ENCODE peak calls at places on chromosomes 3 and 15, in four cellular contexts. D is HCT116, S is fibroblast of villous mesenchyme, U is heart right ventricle. G is an unnamed sample.

GRCh38 chr3:34886443-34886842 is 752.9 kb upstream of the ARPP21 start:
- DNase-seq in D (no peak), S (no peak), U (no peak), G (no peak)

GRCh38 chr15:48250640-48251076 is 44.6 kb downstream of the SLC12A1 start:
- DNase-seq in D (peak), S (peak), U (peak), G (peak)

GRCh38 chr15:96360581-96361308 is 30.2 kb downstream of the NR2F2 start:
- DNase-seq in D (no peak), S (peak), U (no peak), G (no peak)

GRCh38 chr3:64023187-64023860 is at the start of gene PSMD6:
- DNase-seq in D (peak), S (peak), U (peak), G (peak)

GRCh38 chr3:128076783-128077624 is 24.8 kb downstream of the SEC61A1 start:
- DNase-seq in D (no peak), S (peak), U (no peak), G (no peak)

GRCh38 chr3:64460877-64461276 is 226.9 kb downstream of the ADAMTS9 start:
- DNase-seq in D (no peak), S (peak), U (no peak), G (peak)

GRCh38 chr3:160400048-160400630 is 689 bp downstream of the SMC4 start:
- DNase-seq in D (no peak), S (peak), U (peak), G (peak)

GRCh38 chr3:9930804-9931418 is 2.7 kb upstream of the CRELD1 start:
- DNase-seq in D (no peak), S (no peak), U (no peak), G (peak)

GRCh38 chr15:73052679-73053397 is 575 bp downstream of the NEO1 start:
- DNase-seq in D (peak), S (peak), U (peak), G (peak)

GRCh38 chr3:149407898-149408297 is 30.4 kb upstream of the TM4SF1 start:
- DNase-seq in D (no peak), S (peak), U (no peak), G (no peak)

GRCh38 chr15:67110400-67110799 is 45.0 kb downstream of the SMAD3 start:
- DNase-seq in D (no peak), S (no peak), U (no peak), G (no peak)

GRCh38 chr15:36175781-36176211 is 403.6 kb upstream of the CDIN1 start:
- DNase-seq in D (no peak), S (no peak), U (no peak), G (no peak)

GRCh38 chr3:37324752-37325407 is 150.5 kb upstream of the LRRFIP2 start:
- DNase-seq in D (no peak), S (no peak), U (no peak), G (peak)

GRCh38 chr3:5806192-5806591 is 618.7 kb downstream of the EDEM1 start:
- DNase-seq in D (no peak), S (no peak), U (no peak), G (no peak)

DNA sequence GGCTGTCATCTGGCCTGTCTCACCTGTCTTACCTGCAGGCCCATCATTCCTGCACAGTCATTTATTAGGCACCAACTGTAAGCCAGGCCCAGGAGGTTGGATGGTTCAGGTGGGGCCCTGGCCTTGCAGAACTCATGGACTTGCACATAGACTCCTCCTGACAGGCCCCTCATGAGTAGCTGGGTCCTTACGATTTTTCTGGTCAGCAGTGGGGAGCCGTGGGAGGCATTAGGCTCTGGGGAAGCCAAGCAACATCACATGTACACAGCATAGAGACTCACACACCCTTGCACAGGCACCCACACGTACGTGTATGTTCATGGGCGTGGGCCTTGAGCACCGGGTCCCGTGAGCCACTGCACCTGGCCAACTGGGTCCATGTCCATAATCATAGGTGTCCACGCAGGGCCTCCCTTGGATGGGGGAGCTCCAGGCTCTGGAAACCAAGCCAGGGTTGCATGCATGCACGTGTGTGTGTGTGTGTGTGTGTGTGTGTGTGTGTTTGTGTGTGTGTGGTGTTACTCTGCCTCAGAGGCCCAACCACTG is 20.3 kb downstream of the CISH start:
- DNase-seq in D (no peak), S (no peak), U (no peak), G (no peak)
- TF ChIP-seq CTCF in D (no peak), S (no peak), U (no peak), G (no peak)

DNA sequence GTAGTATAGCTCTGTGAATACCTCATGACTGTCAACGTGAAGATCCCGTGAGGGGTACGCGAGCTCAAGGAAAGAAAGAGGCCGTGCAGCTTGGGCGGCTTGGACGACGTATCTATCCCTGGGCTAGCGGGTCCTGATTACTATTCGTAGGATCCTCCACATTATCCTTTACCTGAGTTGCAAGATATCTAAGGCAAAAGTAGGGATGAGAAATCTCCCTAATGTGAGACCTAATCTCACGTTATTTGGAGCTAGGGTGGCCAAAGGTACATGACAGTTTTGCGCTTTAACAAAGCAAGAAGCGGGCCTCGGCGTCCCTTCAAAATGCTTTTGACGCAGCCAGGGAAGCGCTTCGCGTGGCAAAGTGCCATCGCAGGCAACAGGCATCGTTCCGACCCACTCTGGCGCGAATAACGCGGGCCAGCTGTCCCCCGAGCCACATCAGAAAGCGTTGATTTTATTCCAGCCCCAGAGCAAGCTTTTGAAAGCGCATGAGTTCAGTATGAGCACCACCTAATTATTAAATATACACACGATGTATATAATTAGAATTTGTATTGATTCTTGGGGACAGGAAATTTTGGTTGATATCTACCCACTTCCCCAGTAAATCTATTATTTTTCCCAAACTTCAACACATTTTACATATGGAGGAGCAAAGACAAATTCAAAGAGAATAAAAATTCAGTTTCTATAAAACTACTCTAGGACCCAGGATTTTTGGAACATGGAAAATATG is 2.5 kb upstream of the EOMES start:
- DNase-seq in D (no peak), S (no peak), U (no peak), G (no peak)
- H3K4me3 ChIP-seq in D (no peak), S (no peak), U (no peak), G (no peak)

GRCh38 chr3:32500225-32500624 is 2.4 kb downstream of the CMTM6 start:
- DNase-seq in D (no peak), S (no peak), U (no peak), G (no peak)

GRCh38 chr3:32502944-32503286 is 263 bp upstream of the CMTM6 start:
- DNase-seq in D (no peak), S (no peak), U (no peak), G (no peak)

GRCh38 chr3:32500880-32501784 is 1.5 kb downstream of the CMTM6 start:
- DNase-seq in D (no peak), S (peak), U (no peak), G (peak)

GRCh38 chr3:32501785-32502088 is 915 bp downstream of the CMTM6 start:
- DNase-seq in D (no peak), S (no peak), U (no peak), G (no peak)

GRCh38 chr3:32502089-32502943 is at the start of gene CMTM6:
- DNase-seq in D (peak), S (peak), U (peak), G (peak)
- TF ChIP-seq CTCF in D (no peak), S (no peak), U (no peak), G (no peak)

DNA sequence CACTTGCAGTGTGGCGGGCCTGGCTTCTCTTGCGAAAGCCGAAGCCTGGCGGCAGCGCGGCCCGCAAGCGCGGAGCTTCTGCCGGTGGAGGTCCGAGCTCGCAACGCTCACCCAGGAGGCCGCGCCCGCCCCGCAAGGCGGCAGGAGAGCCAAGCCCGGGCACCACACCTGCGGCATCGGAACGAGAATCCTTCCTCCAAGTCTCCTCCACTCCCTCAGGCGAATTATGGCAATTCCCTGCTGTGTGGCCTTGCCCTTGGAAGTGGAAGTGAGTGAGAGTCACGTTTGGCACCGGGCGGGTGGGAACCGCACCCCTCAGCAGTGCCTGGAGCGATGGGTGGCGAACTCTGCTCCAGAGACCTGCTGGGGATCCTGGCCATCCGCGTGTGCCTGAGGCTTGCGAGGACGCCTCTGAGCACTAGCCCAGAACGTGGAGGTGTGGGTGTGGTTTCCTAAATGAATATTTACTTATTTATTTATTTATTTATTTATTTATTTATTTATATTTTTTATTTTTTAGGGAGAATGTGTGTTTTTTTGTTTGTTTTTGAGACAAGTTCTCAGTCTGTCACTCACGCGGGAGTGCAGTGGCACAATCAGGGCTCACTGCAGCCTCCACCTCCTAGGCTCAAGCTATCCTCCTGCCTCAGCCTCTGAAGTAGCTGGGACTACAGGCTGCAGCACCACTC is 133.7 kb upstream of the UBE2E1 start:
- DNase-seq in D (no peak), S (peak), U (no peak), G (peak)
- H3K4me3 ChIP-seq in D (no peak), S (peak), U (peak), G (peak)

DNA sequence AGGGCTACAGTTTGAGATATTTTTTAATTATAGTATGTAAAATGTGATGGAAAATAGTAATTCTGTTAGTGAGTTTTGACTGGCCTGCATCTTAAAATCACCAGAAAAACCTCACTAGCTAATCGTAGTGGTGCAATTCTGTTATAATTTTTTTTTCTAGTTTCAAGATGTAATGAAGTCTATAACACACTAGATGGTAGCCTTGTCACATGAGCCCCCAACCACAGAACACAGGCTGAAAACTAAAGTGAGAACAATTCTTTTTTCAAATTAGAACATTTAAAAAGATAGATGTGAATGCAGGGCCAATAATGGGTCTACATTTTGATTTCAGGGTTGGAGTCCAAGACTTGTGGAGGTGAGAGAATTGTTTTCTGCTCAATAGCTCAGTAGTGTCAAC is 83.3 kb upstream of the KCNH8 start:
- DNase-seq in D (no peak), S (no peak), U (no peak), G (peak)
- TF ChIP-seq CTCF in D (no peak), S (no peak), U (peak), G (no peak)

GRCh38 chr3:69541059-69541471 is 155.2 kb upstream of the FRMD4B start:
- DNase-seq in D (no peak), S (no peak), U (no peak), G (no peak)
- H3K4me3 ChIP-seq in D (no peak), S (no peak), U (peak), G (no peak)

GRCh38 chr15:85380217-85380859 is at the start of gene AKAP13:
- DNase-seq in D (peak), S (peak), U (peak), G (peak)
- TF ChIP-seq CTCF in D (no peak), S (no peak), U (no peak), G (no peak)

DNA sequence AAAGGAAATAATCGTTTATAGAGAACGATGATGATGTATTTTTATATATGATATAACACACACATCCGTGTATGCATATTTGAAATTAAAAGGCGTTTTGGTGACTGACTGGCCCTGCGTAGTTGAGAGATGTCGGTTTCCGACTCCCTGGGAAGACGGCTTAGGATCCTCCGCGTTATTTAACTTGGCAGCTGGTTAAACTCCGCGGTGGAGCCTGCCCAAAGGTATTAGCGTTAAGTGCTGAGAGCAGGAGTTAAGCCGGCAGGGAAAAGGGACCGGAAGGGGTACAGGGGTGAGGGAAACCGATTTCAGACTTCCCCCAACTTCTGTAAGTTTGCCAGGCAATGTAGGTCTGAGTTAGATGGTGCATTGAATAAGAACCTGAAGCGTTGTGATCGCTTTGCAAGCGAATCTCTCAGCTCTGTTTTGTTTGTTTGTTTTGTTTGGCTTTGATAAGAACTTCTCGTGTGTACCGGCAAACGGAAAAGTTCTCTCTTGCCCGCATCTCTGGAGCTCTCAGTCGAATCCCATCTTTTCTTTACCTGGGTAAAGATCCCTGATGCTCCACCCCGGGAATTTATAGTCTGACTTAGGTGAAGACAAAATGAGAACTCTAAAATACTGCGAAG is 6.0 kb upstream of the FEZF2 start:
- DNase-seq in D (no peak), S (no peak), U (no peak), G (no peak)
- H3K4me3 ChIP-seq in D (no peak), S (no peak), U (no peak), G (no peak)